ENCODE peak calls at places on chromosome 12, in five cellular contexts. H is SK-N-SH, K is transverse colon, A is tibial nerve, T is A549. M is an unnamed sample.

GRCh38 chr12:87074801-87075200 is 818.6 kb upstream of the MGAT4C start:
- DNase-seq in T (no peak), K (no peak), A (no peak), H (no peak), M (no peak)

GRCh38 chr12:101204598-101205304 is 5.3 kb downstream of the SLC5A8 start:
- DNase-seq in H (no peak), K (no peak), A (no peak), T (no peak), M (no peak)

GRCh38 chr12:2503762-2504161 is 291.0 kb upstream of the FKBP4 start:
- DNase-seq in K (no peak), H (no peak), A (no peak), T (no peak), M (no peak)

GRCh38 chr12:11684811-11685210 is 35.3 kb downstream of the ETV6 start:
- DNase-seq in H (no peak), A (no peak), K (no peak), T (no peak), M (no peak)

GRCh38 chr12:98901189-98901588 is 256.1 kb downstream of the APAF1 start:
- DNase-seq in T (no peak), K (no peak), A (no peak), H (no peak), M (no peak)

GRCh38 chr12:117020536-117021220 is 78.5 kb downstream of the TESC start:
- DNase-seq in A (no peak), T (no peak), H (no peak), K (no peak), M (no peak)

GRCh38 chr12:114692558-114693531 is 8.9 kb upstream of the TBX3 start:
- DNase-seq in H (peak), A (no peak), K (no peak), T (no peak), M (no peak)

GRCh38 chr12:85825751-85826150 is 10.5 kb downstream of the RASSF9 start:
- DNase-seq in K (no peak), T (no peak), H (no peak), A (no peak), M (no peak)

GRCh38 chr12:116990971-116991966 is 80.5 kb downstream of the FBXW8 start:
- DNase-seq in T (no peak), A (no peak), K (no peak), H (no peak), M (no peak)

GRCh38 chr12:180445-180844 is 33.5 kb downstream of the SLC6A12 start:
- DNase-seq in A (peak), K (peak), H (no peak), T (no peak), M (peak)

GRCh38 chr12:125185311-125185739 is 120.1 kb downstream of the AACS start:
- DNase-seq in K (no peak), H (no peak), T (no peak), A (no peak), M (no peak)

GRCh38 chr12:132393991-132394949 is 64.9 kb upstream of the GALNT9 start:
- DNase-seq in H (no peak), T (peak), A (no peak), K (peak), M (no peak)

GRCh38 chr12:108576660-108577234 is 14.4 kb downstream of the ISCU start:
- DNase-seq in T (no peak), A (no peak), K (peak), H (no peak), M (no peak)

GRCh38 chr12:124391340-124392261 is 96.7 kb downstream of the RFLNA start:
- DNase-seq in K (peak), A (peak), H (no peak), T (peak), M (peak)

GRCh38 chr12:116172224-116172849 is 105.2 kb downstream of the MED13L start:
- DNase-seq in T (no peak), K (no peak), H (no peak), A (no peak), M (no peak)

GRCh38 chr12:105831372-105831771 is 307.4 kb downstream of the NUAK1 start:
- DNase-seq in H (no peak), T (no peak), K (no peak), A (no peak), M (no peak)

GRCh38 chr12:84508943-84509342 is 403.7 kb downstream of the SLC6A15 start:
- DNase-seq in A (no peak), H (no peak), K (no peak), T (no peak), M (no peak)

GRCh38 chr12:76410371-76410770 is 62.2 kb upstream of the BBS10 start:
- DNase-seq in T (no peak), K (no peak), A (no peak), H (no peak), M (no peak)

GRCh38 chr12:109725321-109726105 is 11.9 kb downstream of the FAM222A start:
- DNase-seq in K (no peak), H (peak), T (no peak), A (no peak), M (no peak)
- TF ChIP-seq EP300 in K (no peak), H (no peak), T (no peak), A (peak), M (no peak)

GRCh38 chr12:118560733-118561132 is 184.4 kb downstream of the SUDS3 start:
- DNase-seq in K (peak), H (no peak), T (no peak), A (no peak), M (no peak)
- TF ChIP-seq EP300 in K (no peak), H (no peak), T (no peak), A (no peak), M (no peak)

GRCh38 chr12:97637770-97638169 is 175.2 kb downstream of the RMST start:
- DNase-seq in H (no peak), K (no peak), T (no peak), A (no peak), M (no peak)
- TF ChIP-seq EP300 in H (no peak), K (no peak), T (no peak), A (no peak), M (no peak)

DNA sequence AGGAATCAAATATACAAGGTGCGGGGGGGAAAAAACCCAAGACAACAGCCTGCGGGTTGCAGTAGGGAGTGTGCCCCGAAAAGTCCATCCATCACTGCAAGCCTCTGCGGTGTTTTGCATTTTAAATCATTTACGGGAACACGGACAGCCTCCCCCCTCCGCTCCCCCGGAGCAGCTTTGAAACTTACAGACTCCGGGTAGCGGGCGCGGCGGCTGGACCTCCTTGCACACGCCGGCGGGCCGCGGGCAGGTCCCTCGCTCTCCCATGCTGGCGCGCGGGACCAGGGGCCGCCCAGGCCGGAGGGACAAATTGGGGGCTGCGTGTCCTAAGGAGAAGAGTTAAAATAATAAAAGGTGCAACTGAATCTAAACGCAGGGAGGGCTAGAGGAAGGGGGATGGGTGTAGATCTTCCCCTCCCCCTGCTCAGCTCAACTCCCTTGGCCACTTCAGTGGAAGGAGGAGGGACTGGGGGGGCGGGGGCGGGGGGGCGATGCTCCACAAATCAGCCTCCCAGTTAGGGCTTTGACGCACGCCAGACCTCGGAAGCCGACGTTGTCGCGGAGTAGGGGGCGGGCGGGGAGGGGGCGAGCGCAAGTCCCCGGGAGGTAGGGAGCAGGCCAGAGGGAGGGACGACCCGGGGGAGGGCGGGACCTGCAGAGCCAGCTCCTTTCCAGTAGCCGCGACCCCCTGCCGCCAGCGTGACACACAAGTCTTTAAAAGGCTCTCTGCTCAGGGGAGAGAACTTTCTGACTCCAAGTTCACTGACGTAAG is at the start of gene KCNJ8:
- DNase-seq in K (peak), T (peak), A (peak), H (peak), M (no peak)
- TF ChIP-seq EP300 in K (no peak), T (no peak), A (no peak), H (no peak), M (no peak)

DNA sequence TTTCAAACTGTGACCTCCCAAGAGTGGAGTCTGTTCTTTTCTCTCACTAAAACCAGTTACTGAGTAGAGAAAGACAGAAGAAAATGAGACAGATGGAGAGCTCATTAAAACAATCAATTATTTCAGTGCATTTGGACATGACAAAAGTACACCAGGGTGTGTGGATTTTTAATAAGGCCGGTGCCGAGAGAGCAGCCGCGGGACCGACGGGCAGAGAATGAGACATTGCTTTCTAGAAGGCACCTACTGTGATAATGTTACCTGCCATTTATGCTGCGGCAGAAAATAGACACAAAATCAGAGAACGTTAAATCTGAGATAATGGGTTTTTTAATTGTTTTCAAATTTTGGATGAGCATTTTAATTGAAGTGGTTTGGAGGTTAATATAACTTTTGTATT is 70.7 kb downstream of the HSPB8 start:
- DNase-seq in K (no peak), A (no peak), T (no peak), H (no peak), M (no peak)
- TF ChIP-seq EP300 in K (no peak), A (no peak), T (no peak), H (no peak), M (no peak)

DNA sequence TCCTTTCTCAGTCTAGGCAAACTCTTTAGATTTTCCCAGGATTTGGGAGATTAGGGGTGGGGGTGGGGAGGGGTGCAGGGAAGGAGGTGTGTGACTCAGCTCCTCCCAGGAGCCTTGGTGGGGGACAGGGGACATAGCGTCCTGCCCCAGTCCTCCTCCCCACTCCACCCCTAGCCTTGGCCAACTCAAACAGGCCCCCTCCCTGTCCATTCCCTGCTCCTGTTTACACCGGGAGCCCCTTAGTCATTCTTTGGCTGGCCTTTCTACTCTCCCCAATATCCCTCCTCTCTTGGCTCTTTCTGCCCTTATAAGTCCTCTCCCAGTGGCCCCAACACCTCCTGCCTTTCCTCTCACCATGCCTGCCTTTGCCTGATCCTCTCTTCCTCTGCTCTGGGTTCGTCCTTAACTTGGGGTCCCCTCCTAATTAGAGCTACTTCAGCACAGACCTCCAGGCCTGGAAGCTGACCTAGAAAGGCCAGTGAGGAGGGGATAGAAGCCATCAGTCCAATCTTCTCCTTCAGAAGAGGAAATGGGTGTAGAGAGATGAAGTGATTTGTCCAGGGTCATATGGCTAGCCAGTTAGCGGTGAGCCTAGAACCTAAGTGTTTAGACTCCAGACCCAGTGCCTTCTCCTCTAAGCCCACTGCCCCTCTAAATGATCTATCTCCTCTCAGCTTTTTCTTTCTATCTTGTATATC is 2.3 kb upstream of the ITGA5 start:
- DNase-seq in H (no peak), T (no peak), A (peak), K (peak), M (no peak)
- TF ChIP-seq EP300 in H (no peak), T (no peak), A (peak), K (peak), M (no peak)

GRCh38 chr12:24928131-24928530 is 20.8 kb downstream of the BCAT1 start:
- DNase-seq in T (no peak), A (no peak), H (no peak), K (no peak), M (no peak)
- TF ChIP-seq EP300 in T (no peak), A (no peak), H (no peak), K (no peak), M (no peak)

GRCh38 chr12:104650541-104650940 is 193.8 kb downstream of the CHST11 start:
- DNase-seq in K (no peak), T (no peak), H (no peak), A (no peak), M (no peak)
- TF ChIP-seq EP300 in K (no peak), T (no peak), H (no peak), A (no peak), M (no peak)

GRCh38 chr12:6199211-6199530 is 1.0 kb upstream of the CD9 start:
- DNase-seq in A (no peak), H (no peak), T (no peak), K (no peak), M (no peak)

GRCh38 chr12:6195665-6196535 is 4.3 kb upstream of the CD9 start:
- DNase-seq in T (peak), K (peak), A (peak), H (peak), M (peak)

GRCh38 chr12:6199531-6200265 is 502 bp upstream of the CD9 start:
- DNase-seq in K (peak), H (no peak), T (peak), A (no peak), M (no peak)

GRCh38 chr12:6198556-6198955 is 1.6 kb upstream of the CD9 start:
- DNase-seq in H (no peak), K (no peak), A (no peak), T (no peak), M (no peak)

GRCh38 chr12:6197996-6198395 is 2.2 kb upstream of the CD9 start:
- DNase-seq in A (no peak), K (no peak), H (no peak), T (no peak), M (no peak)
- TF ChIP-seq EP300 in A (peak), K (no peak), H (no peak), T (no peak), M (no peak)

DNA sequence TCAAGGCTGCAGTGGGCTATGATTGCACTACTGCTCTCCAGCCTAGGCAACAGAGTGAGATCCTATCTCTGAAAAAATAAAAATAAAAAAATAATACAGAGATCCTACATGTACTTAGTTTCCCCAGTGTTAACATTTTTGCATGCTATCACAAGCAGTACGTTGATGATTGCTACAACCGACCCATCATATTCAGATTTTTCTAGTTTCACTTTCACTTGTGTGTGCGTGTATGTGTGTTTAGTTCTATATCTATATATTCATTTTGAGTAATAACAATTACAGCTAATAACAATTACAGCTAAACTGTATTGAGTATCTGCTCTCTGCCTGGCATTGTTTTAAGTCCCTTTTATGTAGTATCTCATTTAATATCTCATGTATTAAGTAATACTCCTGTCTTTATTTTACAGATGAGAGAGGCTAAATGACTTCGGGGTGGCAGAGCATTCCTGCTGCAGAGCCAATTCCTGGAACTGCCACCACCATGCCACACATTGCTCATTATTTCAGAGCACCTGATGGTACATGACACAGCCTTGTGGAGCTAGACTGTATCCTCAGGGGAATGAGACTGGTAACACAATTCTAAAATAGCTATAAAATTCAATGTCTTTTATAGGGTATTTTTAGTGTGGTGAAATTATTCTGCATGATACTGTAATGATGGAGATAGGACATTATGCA is 153.1 kb downstream of the BCAT1 start:
- DNase-seq in T (no peak), H (no peak), K (no peak), A (no peak), M (no peak)
- TF ChIP-seq EP300 in T (no peak), H (no peak), K (no peak), A (no peak), M (no peak)

M was measured in GM12878.